ENCODE peak calls at places on chromosomes 2 and 18, in five cellular contexts. Y, S, H, T and W are unnamed samples. For H3K4me1, the result is how much of the 10 kb centered on the place peaks cover.

GRCh38 chr2:104849618-104850097 is 4.3 kb upstream of the POU3F3 start:
- DNase-seq in Y (no peak), S (no peak), H (peak), T (peak), W (peak)

GRCh38 chr2:62803961-62804360 is 98.4 kb downstream of the EHBP1 start:
- DNase-seq in Y (no peak), S (no peak), H (no peak), T (no peak), W (no peak)

GRCh38 chr2:41187683-41188082 is 735.8 kb upstream of the SLC8A1 start:
- DNase-seq in Y (no peak), S (no peak), H (no peak), T (no peak), W (no peak)

GRCh38 chr2:98901291-98901690 is 34.7 kb downstream of the CRACDL start:
- DNase-seq in Y (peak), S (no peak), H (no peak), T (no peak), W (no peak)

GRCh38 chr2:62305421-62306176 is 109.7 kb downstream of the B3GNT2 start:
- DNase-seq in Y (peak), S (no peak), H (no peak), T (no peak), W (no peak)

GRCh38 chr2:232522014-232522854 is 2.0 kb downstream of the PRSS56 start:
- DNase-seq in Y (no peak), S (peak), H (peak), T (peak), W (peak)

GRCh38 chr18:79586436-79587297 is 92.9 kb upstream of the CTDP1 start:
- DNase-seq in Y (no peak), S (peak), H (peak), T (no peak), W (no peak)

GRCh38 chr2:121491566-121491965 is 39.1 kb upstream of the RNU4ATAC start:
- DNase-seq in Y (no peak), S (no peak), H (no peak), T (no peak), W (no peak)

GRCh38 chr2:168189835-168190426 is 57.5 kb downstream of the STK39 start:
- DNase-seq in Y (no peak), S (no peak), H (no peak), T (no peak), W (no peak)

GRCh38 chr2:100234141-100234540 is 88.2 kb downstream of the LONRF2 start:
- DNase-seq in Y (no peak), S (no peak), H (no peak), T (no peak), W (no peak)

GRCh38 chr2:74525717-74526648 is at the start of gene DQX1:
- DNase-seq in Y (no peak), S (no peak), H (no peak), T (peak), W (no peak)

GRCh38 chr18:63161032-63161727 is 158.4 kb downstream of the BCL2 start:
- DNase-seq in Y (no peak), S (no peak), H (no peak), T (peak), W (no peak)
- TF ChIP-seq CTCF in Y (no peak), S (no peak), H (no peak), T (no peak), W (no peak)

GRCh38 chr2:47040662-47041061 is 114.4 kb downstream of the STPG4 start:
- DNase-seq in Y (no peak), S (no peak), H (no peak), T (no peak), W (no peak)
- H3K4me1 ChIP-seq in Y (half or more), S (half or more), H (half or more), T (under half), W (under half)

DNA sequence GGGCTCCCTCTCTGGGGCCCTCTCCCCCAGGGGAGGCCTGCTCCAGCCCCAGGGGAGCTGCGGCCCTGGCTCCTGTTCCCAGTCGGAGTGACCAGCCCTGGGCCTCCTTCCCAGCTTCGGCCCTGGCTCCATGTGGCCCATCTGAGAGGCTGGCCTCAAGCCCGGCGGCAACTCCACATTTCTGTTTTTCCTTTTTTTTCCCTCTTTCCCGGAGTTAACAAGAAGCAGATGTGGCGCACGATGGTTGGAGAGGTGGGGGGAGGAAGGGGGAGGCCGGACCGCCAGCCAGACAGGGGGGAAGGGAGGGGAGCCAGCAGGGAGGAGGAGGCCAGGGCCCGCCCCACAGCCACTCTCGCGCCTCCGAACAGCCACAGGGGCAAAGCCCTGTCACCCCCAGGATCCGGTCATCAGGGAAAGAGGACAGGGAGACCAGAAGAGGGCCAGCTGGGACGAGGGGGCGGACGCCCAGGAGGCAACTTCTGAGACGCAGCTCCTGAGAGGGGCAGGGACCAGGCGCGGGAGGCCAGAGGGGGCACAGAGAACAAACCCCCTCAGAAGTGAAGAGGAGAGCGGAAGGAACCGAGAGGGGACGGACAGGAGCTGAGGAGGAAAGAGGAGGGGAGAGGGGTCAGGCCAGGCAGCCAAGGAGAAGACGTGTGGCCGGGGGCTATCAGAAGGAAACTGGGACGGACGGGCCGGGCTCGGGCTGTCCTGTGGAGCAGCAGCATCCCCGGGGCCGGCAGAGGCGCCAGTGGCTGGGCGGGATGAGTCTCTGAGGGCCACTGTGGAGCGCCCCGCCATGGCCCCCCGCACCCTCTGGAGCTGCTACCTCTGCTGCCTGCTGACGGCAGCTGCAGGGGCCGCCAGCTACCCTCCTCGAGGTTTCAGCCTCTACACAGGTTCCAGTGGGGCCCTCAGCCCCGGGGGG is at the start of gene EMILIN1:
- DNase-seq in Y (peak), S (peak), H (peak), T (no peak), W (peak)
- H3K4me3 ChIP-seq in Y (peak), S (peak), H (peak), T (no peak), W (peak)

DNA sequence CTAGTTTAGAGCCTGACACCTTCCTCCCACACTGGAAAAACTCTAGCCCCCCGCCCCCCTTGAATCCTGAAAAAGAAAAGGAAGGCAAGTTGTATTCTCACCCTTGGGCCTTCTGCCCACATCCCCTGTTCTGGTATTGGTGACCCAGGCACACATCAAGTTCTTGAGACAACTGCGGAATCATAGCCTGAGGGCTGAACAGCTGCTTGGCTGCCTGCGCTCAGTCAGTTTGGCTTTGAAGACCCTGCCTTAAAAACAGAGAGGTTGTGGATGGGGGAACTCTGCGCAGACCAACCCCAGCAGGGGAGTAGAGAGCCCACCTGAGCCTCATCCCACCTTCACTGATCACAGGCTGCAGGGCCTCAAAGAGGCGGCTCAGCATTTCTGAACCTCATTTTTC is 229.2 kb downstream of the ANAPC1 start:
- DNase-seq in Y (no peak), S (no peak), H (no peak), T (no peak), W (no peak)
- TF ChIP-seq CTCF in Y (no peak), S (no peak), H (no peak), T (no peak), W (no peak)

DNA sequence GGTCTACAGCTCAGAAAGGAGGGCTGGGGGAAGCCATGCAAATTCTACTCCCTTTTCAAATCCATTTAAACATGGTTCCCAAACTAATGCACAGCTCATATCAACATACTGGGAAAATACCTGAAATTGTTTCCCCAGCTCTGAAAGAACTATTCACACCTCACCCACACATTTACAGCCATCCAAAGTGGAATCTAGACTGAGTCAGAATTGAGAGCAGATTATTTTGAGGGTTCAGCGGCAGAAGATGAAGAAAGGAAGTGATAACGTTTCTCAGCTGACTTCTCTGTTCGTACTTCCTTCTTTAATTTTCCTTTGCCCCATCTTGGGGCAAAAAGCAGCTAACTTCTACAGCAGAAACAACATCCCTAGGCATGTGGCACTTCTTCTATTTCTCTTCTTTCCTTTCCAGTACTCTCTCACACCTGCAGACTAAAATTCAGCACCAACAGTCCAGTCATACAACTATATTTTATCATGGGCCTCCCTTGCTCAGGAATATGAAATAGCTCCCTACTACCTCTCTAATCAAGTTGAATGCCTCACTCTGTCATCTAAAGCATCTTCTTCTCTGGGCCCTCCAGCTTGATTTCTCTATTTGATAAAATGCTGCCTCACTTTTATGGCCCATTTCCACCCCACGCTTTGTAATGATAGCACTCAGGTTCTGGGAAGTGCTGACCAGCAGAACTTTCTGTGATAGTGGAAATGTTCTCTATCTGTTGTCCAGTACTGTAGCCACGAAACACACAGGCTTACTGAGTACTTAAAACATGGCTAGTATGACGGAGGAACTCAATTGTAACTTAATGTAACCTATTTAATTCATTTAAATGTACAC is 35.9 kb downstream of the ARHGAP25 start:
- DNase-seq in Y (no peak), S (no peak), H (no peak), T (peak), W (no peak)
- H3K4me1 ChIP-seq in Y (under half), S (half or more), H (half or more), T (half or more), W (under half)

DNA sequence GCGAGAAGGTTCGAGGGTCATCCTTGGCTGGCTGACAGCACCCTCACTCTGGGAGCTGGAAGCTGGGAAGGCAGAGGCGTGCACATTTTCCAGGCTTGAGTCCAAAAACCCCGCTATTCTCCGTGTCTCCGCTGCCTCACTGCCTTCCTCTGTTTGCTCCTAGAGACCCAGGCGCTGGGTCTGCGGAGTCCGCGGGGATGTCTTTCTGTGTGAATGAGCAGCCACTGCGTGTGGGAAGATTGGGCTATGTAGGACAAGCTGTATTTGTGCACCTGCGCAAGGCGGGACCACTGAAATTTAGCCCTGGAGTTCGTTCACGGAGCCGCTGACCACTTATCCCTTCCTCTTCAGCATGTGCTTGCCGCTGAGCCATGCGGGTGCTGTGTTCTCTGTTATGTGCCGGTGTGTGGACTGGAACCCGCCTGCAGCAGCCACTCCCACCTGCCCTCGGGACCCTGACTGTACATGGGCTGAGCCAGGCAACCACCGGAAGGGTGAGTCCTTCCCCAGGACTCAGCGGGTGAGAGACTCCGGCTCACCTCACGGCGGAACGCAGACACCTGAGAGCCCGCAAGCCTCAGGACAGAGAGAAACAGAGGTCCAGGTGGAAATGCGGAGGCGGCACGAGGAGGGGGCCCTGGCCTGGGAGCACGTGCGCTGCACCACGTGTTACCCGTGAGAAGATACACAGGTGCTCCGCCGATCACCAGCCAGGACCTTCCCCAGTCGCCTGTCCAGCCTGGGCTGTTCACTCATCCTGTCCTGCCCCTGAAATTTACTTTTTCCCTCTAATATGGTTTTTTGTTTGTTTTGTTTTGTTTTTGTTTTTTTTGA is 44.0 kb downstream of the TWIST2 start:
- DNase-seq in Y (peak), S (no peak), H (no peak), T (no peak), W (no peak)
- H3K4me3 ChIP-seq in Y (no peak), S (no peak), H (no peak), T (no peak), W (no peak)

GRCh38 chr18:49971462-49971861 is 158.1 kb upstream of the ACAA2 start:
- DNase-seq in Y (peak), S (no peak), H (no peak), T (no peak), W (no peak)

GRCh38 chr18:49973592-49973991 is 160.3 kb upstream of the ACAA2 start:
- DNase-seq in Y (no peak), S (no peak), H (no peak), T (no peak), W (no peak)

GRCh38 chr18:49970288-49970687 is 157.0 kb upstream of the ACAA2 start:
- DNase-seq in Y (peak), S (no peak), H (no peak), T (no peak), W (no peak)

GRCh38 chr18:49974079-49974478 is 160.7 kb upstream of the ACAA2 start:
- DNase-seq in Y (no peak), S (no peak), H (no peak), T (no peak), W (no peak)

GRCh38 chr18:49972535-49972934 is 159.2 kb upstream of the ACAA2 start:
- DNase-seq in Y (peak), S (no peak), H (no peak), T (no peak), W (no peak)
- TF ChIP-seq CTCF in Y (no peak), S (no peak), H (no peak), T (no peak), W (no peak)